ENCODE peak calls at places on chromosomes 12 and 14, in nine cellular contexts. One of them, this sample, is unnamed.

GRCh38 chr14:91872011-91872476 is 4.7 kb upstream of the TC2N start:
- DNase-seq in PC-3: peak
- DNase-seq in MM.1S: no peak
- DNase-seq in colonic mucosa: no peak
- DNase-seq in astrocyte: no peak
- DNase-seq in neural progenitor cell: no peak
- DNase-seq in fibroblast of lung: no peak
- DNase-seq in NT2/D1: no peak
- DNase-seq in kidney: peak
- DNase-seq in this sample: no peak

GRCh38 chr12:63795032-63795687 is 15.5 kb downstream of the RXYLT1 start:
- DNase-seq in PC-3: no peak
- DNase-seq in MM.1S: no peak
- DNase-seq in colonic mucosa: no peak
- DNase-seq in astrocyte: no peak
- DNase-seq in neural progenitor cell: no peak
- DNase-seq in fibroblast of lung: no peak
- DNase-seq in NT2/D1: no peak
- DNase-seq in kidney: no peak
- DNase-seq in this sample: no peak

GRCh38 chr12:107718606-107719005 is 33.0 kb downstream of the PWP1 start:
- DNase-seq in PC-3: no peak
- DNase-seq in MM.1S: no peak
- DNase-seq in colonic mucosa: no peak
- DNase-seq in astrocyte: no peak
- DNase-seq in neural progenitor cell: no peak
- DNase-seq in fibroblast of lung: no peak
- DNase-seq in NT2/D1: no peak
- DNase-seq in kidney: no peak
- DNase-seq in this sample: no peak

GRCh38 chr12:9729082-9729481 is 3.8 kb downstream of the CLECL1 start:
- DNase-seq in PC-3: no peak
- DNase-seq in MM.1S: no peak
- DNase-seq in colonic mucosa: no peak
- DNase-seq in astrocyte: no peak
- DNase-seq in neural progenitor cell: no peak
- DNase-seq in fibroblast of lung: no peak
- DNase-seq in NT2/D1: no peak
- DNase-seq in kidney: no peak
- DNase-seq in this sample: no peak

GRCh38 chr12:10140001-10140400 is 10.0 kb upstream of the CLEC7A start:
- DNase-seq in PC-3: peak
- DNase-seq in MM.1S: peak
- DNase-seq in colonic mucosa: peak
- DNase-seq in astrocyte: peak
- DNase-seq in neural progenitor cell: peak
- DNase-seq in fibroblast of lung: peak
- DNase-seq in NT2/D1: peak
- DNase-seq in kidney: no peak
- DNase-seq in this sample: peak

GRCh38 chr12:93777249-93777648 is 100.1 kb downstream of the CRADD start:
- DNase-seq in PC-3: peak
- DNase-seq in MM.1S: no peak
- DNase-seq in colonic mucosa: no peak
- DNase-seq in astrocyte: peak
- DNase-seq in neural progenitor cell: no peak
- DNase-seq in fibroblast of lung: peak
- DNase-seq in NT2/D1: no peak
- DNase-seq in kidney: no peak
- DNase-seq in this sample: no peak

GRCh38 chr14:92135269-92135668 is 13.5 kb downstream of the CPSF2 start:
- DNase-seq in PC-3: peak
- DNase-seq in MM.1S: no peak
- DNase-seq in colonic mucosa: no peak
- DNase-seq in astrocyte: peak
- DNase-seq in neural progenitor cell: peak
- DNase-seq in fibroblast of lung: peak
- DNase-seq in NT2/D1: no peak
- DNase-seq in kidney: no peak
- DNase-seq in this sample: no peak

GRCh38 chr12:89393551-89394121 is 41.3 kb upstream of the DUSP6 start:
- DNase-seq in PC-3: no peak
- DNase-seq in MM.1S: no peak
- DNase-seq in colonic mucosa: no peak
- DNase-seq in astrocyte: no peak
- DNase-seq in neural progenitor cell: no peak
- DNase-seq in fibroblast of lung: no peak
- DNase-seq in NT2/D1: no peak
- DNase-seq in kidney: no peak
- DNase-seq in this sample: no peak

GRCh38 chr12:131112690-131113290 is 159.1 kb downstream of the ADGRD1 start:
- DNase-seq in PC-3: no peak
- DNase-seq in MM.1S: no peak
- DNase-seq in colonic mucosa: no peak
- DNase-seq in astrocyte: no peak
- DNase-seq in neural progenitor cell: no peak
- DNase-seq in fibroblast of lung: no peak
- DNase-seq in NT2/D1: no peak
- DNase-seq in kidney: no peak
- DNase-seq in this sample: no peak

GRCh38 chr14:51544901-51545300 is 106.8 kb upstream of the FRMD6 start:
- DNase-seq in PC-3: no peak
- DNase-seq in MM.1S: no peak
- DNase-seq in colonic mucosa: no peak
- DNase-seq in astrocyte: no peak
- DNase-seq in neural progenitor cell: no peak
- DNase-seq in fibroblast of lung: no peak
- DNase-seq in NT2/D1: no peak
- DNase-seq in kidney: no peak
- DNase-seq in this sample: no peak

GRCh38 chr14:103000291-103000921 is 56.9 kb downstream of the CDC42BPB start:
- DNase-seq in PC-3: no peak
- DNase-seq in MM.1S: no peak
- DNase-seq in colonic mucosa: no peak
- DNase-seq in astrocyte: no peak
- DNase-seq in neural progenitor cell: no peak
- DNase-seq in fibroblast of lung: no peak
- DNase-seq in NT2/D1: no peak
- DNase-seq in kidney: peak
- DNase-seq in this sample: no peak

GRCh38 chr12:105523164-105524057 is 192.9 kb downstream of the C12orf75 start:
- DNase-seq in PC-3: no peak
- DNase-seq in MM.1S: no peak
- DNase-seq in colonic mucosa: peak
- DNase-seq in astrocyte: peak
- DNase-seq in neural progenitor cell: peak
- DNase-seq in fibroblast of lung: peak
- DNase-seq in NT2/D1: no peak
- DNase-seq in kidney: peak
- DNase-seq in this sample: peak

GRCh38 chr14:36976571-36977023 is 195.8 kb downstream of the SLC25A21 start:
- DNase-seq in PC-3: peak
- DNase-seq in MM.1S: no peak
- DNase-seq in colonic mucosa: no peak
- DNase-seq in astrocyte: peak
- DNase-seq in neural progenitor cell: no peak
- DNase-seq in fibroblast of lung: peak
- DNase-seq in NT2/D1: no peak
- DNase-seq in kidney: no peak
- DNase-seq in this sample: no peak

GRCh38 chr12:5808956-5809355 is 136.1 kb downstream of the ANO2 start:
- DNase-seq in PC-3: peak
- DNase-seq in MM.1S: no peak
- DNase-seq in colonic mucosa: no peak
- DNase-seq in astrocyte: peak
- DNase-seq in neural progenitor cell: no peak
- DNase-seq in fibroblast of lung: peak
- DNase-seq in NT2/D1: no peak
- DNase-seq in kidney: no peak
- DNase-seq in this sample: no peak

GRCh38 chr12:5807538-5808219 is 137.4 kb downstream of the ANO2 start:
- DNase-seq in PC-3: peak
- DNase-seq in MM.1S: no peak
- DNase-seq in colonic mucosa: no peak
- DNase-seq in astrocyte: peak
- DNase-seq in neural progenitor cell: no peak
- DNase-seq in fibroblast of lung: peak
- DNase-seq in NT2/D1: no peak
- DNase-seq in kidney: no peak
- DNase-seq in this sample: no peak

GRCh38 chr12:5807090-5807414 is 138.0 kb downstream of the ANO2 start:
- DNase-seq in PC-3: peak
- DNase-seq in MM.1S: no peak
- DNase-seq in colonic mucosa: no peak
- DNase-seq in astrocyte: peak
- DNase-seq in neural progenitor cell: no peak
- DNase-seq in fibroblast of lung: peak
- DNase-seq in NT2/D1: no peak
- DNase-seq in kidney: no peak
- DNase-seq in this sample: no peak

GRCh38 chr12:5806376-5807089 is 138.5 kb downstream of the ANO2 start:
- DNase-seq in PC-3: peak
- DNase-seq in MM.1S: no peak
- DNase-seq in colonic mucosa: no peak
- DNase-seq in astrocyte: peak
- DNase-seq in neural progenitor cell: no peak
- DNase-seq in fibroblast of lung: peak
- DNase-seq in NT2/D1: no peak
- DNase-seq in kidney: no peak
- DNase-seq in this sample: no peak

DNA sequence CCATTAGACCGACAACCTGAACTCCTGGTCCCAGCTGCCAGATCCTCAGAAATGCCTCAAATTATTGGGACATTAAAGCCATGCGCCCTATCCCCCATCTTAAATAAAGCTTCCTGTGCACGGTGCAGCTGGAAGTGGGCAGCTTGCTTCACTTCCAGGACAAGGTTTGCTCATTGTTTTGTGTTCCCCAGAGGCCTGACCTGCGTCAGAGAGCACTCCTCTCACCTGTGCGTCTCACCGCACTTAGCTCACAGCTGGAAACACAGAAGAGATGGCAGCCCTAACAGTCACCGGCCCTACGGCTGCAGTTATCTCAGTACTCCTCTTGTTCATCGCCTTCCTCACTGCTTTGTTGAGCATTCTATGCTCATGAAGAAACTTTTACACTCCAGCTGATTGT is 135.5 kb downstream of the ANO2 start:
- DNase-seq in PC-3: peak
- DNase-seq in MM.1S: no peak
- DNase-seq in colonic mucosa: no peak
- DNase-seq in astrocyte: no peak
- DNase-seq in neural progenitor cell: no peak
- DNase-seq in fibroblast of lung: no peak
- DNase-seq in NT2/D1: no peak
- DNase-seq in kidney: no peak
- DNase-seq in this sample: no peak
- H3K9ac ChIP-seq in PC-3: no peak
- H3K9ac ChIP-seq in MM.1S: no peak
- H3K9ac ChIP-seq in colonic mucosa: no peak
- H3K9ac ChIP-seq in astrocyte: no peak
- H3K9ac ChIP-seq in neural progenitor cell: no peak
- H3K9ac ChIP-seq in fibroblast of lung: no peak
- H3K9ac ChIP-seq in NT2/D1: no peak
- H3K9ac ChIP-seq in kidney: no peak
- H3K9ac ChIP-seq in this sample: no peak

DNA sequence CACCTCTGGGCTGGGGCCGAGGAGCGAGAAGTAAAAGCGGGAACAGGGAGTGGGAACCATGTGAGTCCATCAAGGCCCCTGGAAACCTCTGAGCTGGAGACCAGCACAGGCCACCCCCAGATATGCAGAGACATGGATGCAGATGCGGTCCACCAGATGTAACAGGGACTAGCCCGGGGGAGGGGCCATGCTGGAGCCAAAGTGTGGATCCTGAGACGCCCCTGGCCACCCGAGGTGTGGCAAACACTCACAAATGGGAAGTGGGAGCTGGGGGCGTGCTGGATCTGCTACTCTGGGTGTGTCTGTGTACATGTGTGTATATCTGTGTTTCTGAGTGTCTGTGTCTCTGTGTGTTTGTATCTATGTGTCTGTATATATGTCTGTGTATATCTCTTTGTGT is 12.8 kb downstream of the MYL2 start:
- DNase-seq in PC-3: no peak
- DNase-seq in MM.1S: no peak
- DNase-seq in colonic mucosa: no peak
- DNase-seq in astrocyte: no peak
- DNase-seq in neural progenitor cell: no peak
- DNase-seq in fibroblast of lung: no peak
- DNase-seq in NT2/D1: no peak
- DNase-seq in kidney: peak
- DNase-seq in this sample: no peak
- H3K9ac ChIP-seq in PC-3: no peak
- H3K9ac ChIP-seq in MM.1S: no peak
- H3K9ac ChIP-seq in colonic mucosa: no peak
- H3K9ac ChIP-seq in astrocyte: no peak
- H3K9ac ChIP-seq in neural progenitor cell: no peak
- H3K9ac ChIP-seq in fibroblast of lung: no peak
- H3K9ac ChIP-seq in NT2/D1: no peak
- H3K9ac ChIP-seq in kidney: no peak
- H3K9ac ChIP-seq in this sample: no peak

GRCh38 chr14:68248481-68249255 is 429.1 kb downstream of the RAD51B start:
- DNase-seq in PC-3: peak
- DNase-seq in MM.1S: peak
- DNase-seq in colonic mucosa: no peak
- DNase-seq in astrocyte: peak
- DNase-seq in neural progenitor cell: peak
- DNase-seq in fibroblast of lung: peak
- DNase-seq in NT2/D1: peak
- DNase-seq in kidney: peak
- DNase-seq in this sample: peak
- H3K9ac ChIP-seq in PC-3: peak
- H3K9ac ChIP-seq in MM.1S: no peak
- H3K9ac ChIP-seq in colonic mucosa: no peak
- H3K9ac ChIP-seq in astrocyte: peak
- H3K9ac ChIP-seq in neural progenitor cell: no peak
- H3K9ac ChIP-seq in fibroblast of lung: no peak
- H3K9ac ChIP-seq in NT2/D1: no peak
- H3K9ac ChIP-seq in kidney: peak
- H3K9ac ChIP-seq in this sample: no peak

GRCh38 chr14:55101698-55102097 is 27.4 kb upstream of the LGALS3 start:
- DNase-seq in PC-3: no peak
- DNase-seq in MM.1S: no peak
- DNase-seq in colonic mucosa: peak
- DNase-seq in astrocyte: no peak
- DNase-seq in neural progenitor cell: no peak
- DNase-seq in fibroblast of lung: no peak
- DNase-seq in NT2/D1: no peak
- DNase-seq in kidney: no peak
- DNase-seq in this sample: no peak
- H3K9ac ChIP-seq in PC-3: peak
- H3K9ac ChIP-seq in MM.1S: no peak
- H3K9ac ChIP-seq in colonic mucosa: no peak
- H3K9ac ChIP-seq in astrocyte: no peak
- H3K9ac ChIP-seq in neural progenitor cell: no peak
- H3K9ac ChIP-seq in fibroblast of lung: no peak
- H3K9ac ChIP-seq in NT2/D1: no peak
- H3K9ac ChIP-seq in kidney: no peak
- H3K9ac ChIP-seq in this sample: no peak